ENCODE peak calls at places on chromosomes 2 and 18, in five cellular contexts. One of them, this sample, is unnamed.

GRCh38 chr2:23801396-23801795 is 125.5 kb downstream of the ATAD2B start:
- DNase-seq in aorta: no peak
- DNase-seq in gastrocnemius medialis: no peak
- DNase-seq in coronary artery: no peak
- DNase-seq in choroid plexus epithelial cell: peak
- DNase-seq in this sample: peak

GRCh38 chr2:237627463-237628321 is at the start of gene LRRFIP1:
- DNase-seq in aorta: no peak
- DNase-seq in gastrocnemius medialis: peak
- DNase-seq in choroid plexus epithelial cell: no peak
- DNase-seq in coronary artery: no peak
- DNase-seq in this sample: no peak

GRCh38 chr2:204264746-204265145 is 280.5 kb upstream of the PARD3B start:
- DNase-seq in gastrocnemius medialis: no peak
- DNase-seq in aorta: no peak
- DNase-seq in choroid plexus epithelial cell: no peak
- DNase-seq in coronary artery: no peak
- DNase-seq in this sample: no peak

GRCh38 chr2:75406138-75406537 is 154.6 kb downstream of the EVA1A start:
- DNase-seq in choroid plexus epithelial cell: no peak
- DNase-seq in coronary artery: no peak
- DNase-seq in aorta: no peak
- DNase-seq in gastrocnemius medialis: no peak
- DNase-seq in this sample: no peak

GRCh38 chr2:146119586-146119985 is 1599.7 kb upstream of the ZEB2 start:
- DNase-seq in gastrocnemius medialis: no peak
- DNase-seq in choroid plexus epithelial cell: no peak
- DNase-seq in coronary artery: no peak
- DNase-seq in aorta: no peak
- DNase-seq in this sample: no peak

GRCh38 chr2:133390151-133390550 is 178.1 kb downstream of the NCKAP5 start:
- DNase-seq in gastrocnemius medialis: no peak
- DNase-seq in coronary artery: no peak
- DNase-seq in aorta: no peak
- DNase-seq in choroid plexus epithelial cell: peak
- DNase-seq in this sample: peak

GRCh38 chr18:68623342-68623741 is 91.6 kb downstream of the TMX3 start:
- DNase-seq in gastrocnemius medialis: no peak
- DNase-seq in aorta: peak
- DNase-seq in coronary artery: no peak
- DNase-seq in choroid plexus epithelial cell: peak
- DNase-seq in this sample: peak

GRCh38 chr2:222594679-222595078 is 61.2 kb downstream of the FARSB start:
- DNase-seq in choroid plexus epithelial cell: peak
- DNase-seq in gastrocnemius medialis: no peak
- DNase-seq in aorta: no peak
- DNase-seq in coronary artery: no peak
- DNase-seq in this sample: peak

GRCh38 chr2:128423788-128424165 is 105.1 kb upstream of the HS6ST1 start:
- DNase-seq in aorta: no peak
- DNase-seq in coronary artery: peak
- DNase-seq in choroid plexus epithelial cell: no peak
- DNase-seq in gastrocnemius medialis: no peak
- DNase-seq in this sample: no peak

GRCh38 chr2:204655101-204655500 is 109.8 kb downstream of the PARD3B start:
- DNase-seq in choroid plexus epithelial cell: peak
- DNase-seq in coronary artery: no peak
- DNase-seq in aorta: no peak
- DNase-seq in gastrocnemius medialis: no peak
- DNase-seq in this sample: peak

GRCh38 chr2:152411154-152411553 is 76.2 kb downstream of the FMNL2 start:
- DNase-seq in coronary artery: no peak
- DNase-seq in gastrocnemius medialis: no peak
- DNase-seq in aorta: no peak
- DNase-seq in choroid plexus epithelial cell: peak
- DNase-seq in this sample: no peak

GRCh38 chr2:21161122-21161521 is 37.4 kb downstream of the TDRD15 start:
- DNase-seq in aorta: no peak
- DNase-seq in coronary artery: no peak
- DNase-seq in choroid plexus epithelial cell: no peak
- DNase-seq in gastrocnemius medialis: no peak
- DNase-seq in this sample: no peak

GRCh38 chr2:23662941-23663729 is 263.8 kb downstream of the ATAD2B start:
- DNase-seq in coronary artery: no peak
- DNase-seq in choroid plexus epithelial cell: no peak
- DNase-seq in aorta: peak
- DNase-seq in gastrocnemius medialis: no peak
- DNase-seq in this sample: no peak

GRCh38 chr2:8023241-8023640 is 658.6 kb upstream of the ID2 start:
- DNase-seq in aorta: no peak
- DNase-seq in choroid plexus epithelial cell: no peak
- DNase-seq in coronary artery: no peak
- DNase-seq in gastrocnemius medialis: no peak
- DNase-seq in this sample: no peak

GRCh38 chr2:63755980-63756379 is 85.7 kb upstream of the UGP2 start:
- DNase-seq in aorta: no peak
- DNase-seq in gastrocnemius medialis: no peak
- DNase-seq in choroid plexus epithelial cell: peak
- DNase-seq in coronary artery: no peak
- DNase-seq in this sample: peak

GRCh38 chr2:65370387-65371093 is 61.9 kb downstream of the SPRED2 start:
- DNase-seq in aorta: no peak
- DNase-seq in choroid plexus epithelial cell: no peak
- DNase-seq in gastrocnemius medialis: no peak
- DNase-seq in coronary artery: no peak
- DNase-seq in this sample: peak

GRCh38 chr2:76478636-76479035 is 767.9 kb upstream of the GCFC2 start:
- DNase-seq in coronary artery: no peak
- DNase-seq in gastrocnemius medialis: no peak
- DNase-seq in aorta: no peak
- DNase-seq in choroid plexus epithelial cell: no peak
- DNase-seq in this sample: no peak

GRCh38 chr18:70332694-70333093 is 43.8 kb downstream of the SOCS6 start:
- DNase-seq in gastrocnemius medialis: no peak
- DNase-seq in coronary artery: no peak
- DNase-seq in choroid plexus epithelial cell: peak
- DNase-seq in aorta: no peak
- DNase-seq in this sample: peak

GRCh38 chr2:234463626-234464290 is 33.1 kb downstream of the ARL4C start:
- DNase-seq in gastrocnemius medialis: no peak
- DNase-seq in coronary artery: no peak
- DNase-seq in choroid plexus epithelial cell: no peak
- DNase-seq in aorta: no peak
- DNase-seq in this sample: no peak

GRCh38 chr18:55998071-55998522 is 410.1 kb upstream of the TCF4 start:
- DNase-seq in aorta: no peak
- DNase-seq in gastrocnemius medialis: no peak
- DNase-seq in coronary artery: no peak
- DNase-seq in choroid plexus epithelial cell: peak
- DNase-seq in this sample: peak

GRCh38 chr2:129078548-129078947 is 759.9 kb upstream of the HS6ST1 start:
- DNase-seq in coronary artery: no peak
- DNase-seq in gastrocnemius medialis: no peak
- DNase-seq in aorta: no peak
- DNase-seq in choroid plexus epithelial cell: no peak
- DNase-seq in this sample: no peak

GRCh38 chr2:224929512-224929911 is 112.8 kb downstream of the DOCK10 start:
- DNase-seq in coronary artery: no peak
- DNase-seq in gastrocnemius medialis: no peak
- DNase-seq in choroid plexus epithelial cell: no peak
- DNase-seq in aorta: no peak
- DNase-seq in this sample: no peak

GRCh38 chr2:37827911-37828411 is 97.1 kb upstream of the RMDN2 start:
- DNase-seq in aorta: no peak
- DNase-seq in coronary artery: no peak
- DNase-seq in gastrocnemius medialis: no peak
- DNase-seq in choroid plexus epithelial cell: peak
- DNase-seq in this sample: peak

GRCh38 chr2:235333076-235333475 is 160.8 kb upstream of the AGAP1 start:
- DNase-seq in coronary artery: no peak
- DNase-seq in aorta: no peak
- DNase-seq in choroid plexus epithelial cell: no peak
- DNase-seq in gastrocnemius medialis: no peak
- DNase-seq in this sample: no peak

GRCh38 chr18:6009751-6010150 is 114.4 kb upstream of the TMEM200C start:
- DNase-seq in gastrocnemius medialis: no peak
- DNase-seq in coronary artery: no peak
- DNase-seq in choroid plexus epithelial cell: peak
- DNase-seq in aorta: no peak
- DNase-seq in this sample: peak

GRCh38 chr18:35127201-35127600 is 86.0 kb downstream of the MAPRE2 start:
- DNase-seq in choroid plexus epithelial cell: peak
- DNase-seq in gastrocnemius medialis: no peak
- DNase-seq in coronary artery: no peak
- DNase-seq in aorta: no peak
- DNase-seq in this sample: no peak

GRCh38 chr2:200383380-200384110 is 77.1 kb downstream of the SPATS2L start:
- DNase-seq in coronary artery: no peak
- DNase-seq in aorta: no peak
- DNase-seq in choroid plexus epithelial cell: peak
- DNase-seq in gastrocnemius medialis: no peak
- DNase-seq in this sample: peak

GRCh38 chr2:28327963-28328922 is 64.4 kb upstream of the FOSL2 start:
- DNase-seq in choroid plexus epithelial cell: no peak
- DNase-seq in coronary artery: peak
- DNase-seq in aorta: no peak
- DNase-seq in gastrocnemius medialis: no peak
- DNase-seq in this sample: peak

DNA sequence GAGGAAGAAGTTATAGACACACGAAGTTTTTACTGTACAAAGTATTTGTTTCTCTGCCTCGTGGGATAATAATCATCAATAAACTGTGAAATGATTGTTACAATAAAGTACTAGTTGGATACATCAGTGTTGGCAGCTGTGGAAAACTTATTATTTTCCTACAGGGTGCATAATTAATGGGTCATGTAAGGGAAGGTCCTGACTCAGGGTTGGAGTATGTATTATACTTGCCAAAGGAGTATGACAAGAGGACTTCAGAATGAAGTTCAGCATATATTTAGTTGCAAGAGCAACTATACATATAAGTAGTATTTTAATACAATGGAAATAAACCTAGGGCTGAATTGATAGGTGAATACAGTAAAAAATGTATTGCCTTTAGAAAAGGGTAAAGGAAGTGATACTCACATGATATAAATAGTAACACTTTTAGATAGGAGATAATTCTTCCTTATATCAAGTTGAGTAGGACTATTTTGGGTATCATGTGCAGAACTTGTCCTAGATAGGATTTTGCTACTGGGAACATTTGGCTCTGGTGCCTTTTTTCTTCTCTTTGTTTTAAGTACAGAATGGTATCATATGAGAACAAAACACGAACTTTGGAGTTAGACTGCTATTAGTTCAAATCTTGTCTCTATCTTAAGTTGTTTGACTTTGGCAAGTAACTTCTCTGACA is 79.1 kb downstream of the PLCL1 start:
- DNase-seq in coronary artery: no peak
- DNase-seq in choroid plexus epithelial cell: no peak
- DNase-seq in gastrocnemius medialis: no peak
- DNase-seq in aorta: no peak
- DNase-seq in this sample: peak
- H3K4me3 ChIP-seq in coronary artery: no peak
- H3K4me3 ChIP-seq in choroid plexus epithelial cell: no peak
- H3K4me3 ChIP-seq in gastrocnemius medialis: no peak
- H3K4me3 ChIP-seq in aorta: no peak
- H3K4me3 ChIP-seq in this sample: no peak

GRCh38 chr2:27285481-27285880 is 3.3 kb downstream of the TRIM54 start:
- DNase-seq in choroid plexus epithelial cell: no peak
- DNase-seq in coronary artery: no peak
- DNase-seq in aorta: no peak
- DNase-seq in gastrocnemius medialis: no peak
- DNase-seq in this sample: no peak

GRCh38 chr2:27294928-27295327 is 12.7 kb downstream of the TRIM54 start:
- DNase-seq in gastrocnemius medialis: no peak
- DNase-seq in coronary artery: no peak
- DNase-seq in choroid plexus epithelial cell: no peak
- DNase-seq in aorta: no peak
- DNase-seq in this sample: no peak

GRCh38 chr2:27291865-27292264 is 9.6 kb downstream of the TRIM54 start:
- DNase-seq in coronary artery: no peak
- DNase-seq in aorta: no peak
- DNase-seq in gastrocnemius medialis: no peak
- DNase-seq in choroid plexus epithelial cell: no peak
- DNase-seq in this sample: no peak

GRCh38 chr2:27288610-27289009 is 6.4 kb downstream of the TRIM54 start:
- DNase-seq in gastrocnemius medialis: no peak
- DNase-seq in aorta: no peak
- DNase-seq in choroid plexus epithelial cell: no peak
- DNase-seq in coronary artery: no peak
- DNase-seq in this sample: no peak

GRCh38 chr2:27290571-27290970 is 8.3 kb downstream of the TRIM54 start:
- DNase-seq in aorta: no peak
- DNase-seq in gastrocnemius medialis: no peak
- DNase-seq in coronary artery: no peak
- DNase-seq in choroid plexus epithelial cell: no peak
- DNase-seq in this sample: no peak
- H3K4me3 ChIP-seq in aorta: no peak
- H3K4me3 ChIP-seq in gastrocnemius medialis: peak
- H3K4me3 ChIP-seq in coronary artery: no peak
- H3K4me3 ChIP-seq in choroid plexus epithelial cell: no peak
- H3K4me3 ChIP-seq in this sample: no peak

DNA sequence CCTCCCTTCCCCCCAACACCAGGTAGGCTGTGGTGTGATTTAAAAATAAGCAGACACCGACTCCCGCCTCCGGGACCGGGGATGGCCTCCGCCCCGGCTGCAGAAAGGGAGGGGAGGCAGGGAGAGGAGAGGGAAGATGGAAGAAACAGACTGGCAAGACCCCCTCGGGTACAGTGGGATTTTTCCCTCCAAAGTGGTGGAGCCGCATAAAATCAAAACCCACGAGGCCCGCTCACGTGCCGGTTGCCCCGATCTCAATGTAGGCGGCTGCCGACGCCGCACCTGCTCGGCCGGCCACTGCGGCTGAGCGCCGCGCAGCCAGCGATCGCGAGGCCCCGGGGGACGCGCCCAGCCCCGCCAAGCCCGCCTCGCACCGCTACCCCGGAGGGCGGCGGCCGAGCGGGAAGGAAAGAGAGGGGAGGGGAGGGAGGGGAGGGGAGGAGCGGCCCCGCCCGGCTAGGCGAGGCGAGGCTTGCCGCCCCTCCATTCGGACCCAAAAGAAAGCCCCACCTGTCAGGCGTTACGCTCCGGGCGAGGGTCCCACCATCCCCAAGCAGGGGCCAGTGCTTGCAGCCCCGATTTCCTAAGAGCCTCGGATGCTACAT is 804 bp downstream of the ADD2 start:
- DNase-seq in aorta: no peak
- DNase-seq in coronary artery: no peak
- DNase-seq in gastrocnemius medialis: no peak
- DNase-seq in choroid plexus epithelial cell: no peak
- DNase-seq in this sample: no peak
- H3K4me3 ChIP-seq in aorta: no peak
- H3K4me3 ChIP-seq in coronary artery: peak
- H3K4me3 ChIP-seq in gastrocnemius medialis: peak
- H3K4me3 ChIP-seq in choroid plexus epithelial cell: no peak
- H3K4me3 ChIP-seq in this sample: no peak

DNA sequence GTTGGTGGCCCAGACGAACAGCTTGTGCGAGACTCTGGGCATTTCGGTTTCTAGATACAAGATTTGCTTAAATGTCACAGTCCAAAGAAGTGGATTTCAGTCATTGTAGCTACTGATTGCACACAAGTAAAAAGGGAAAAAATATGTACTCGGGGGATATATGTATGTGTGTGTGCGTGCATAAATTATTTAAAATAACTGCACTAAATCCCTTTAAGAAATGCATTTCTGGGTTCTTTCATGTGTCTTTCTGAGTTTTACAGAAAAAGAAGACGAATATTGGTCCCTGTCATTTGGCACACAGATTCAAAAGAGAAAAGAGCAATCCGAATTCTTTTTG is 2.1 kb upstream of the EPHA4 start:
- DNase-seq in choroid plexus epithelial cell: no peak
- DNase-seq in gastrocnemius medialis: no peak
- DNase-seq in coronary artery: no peak
- DNase-seq in aorta: no peak
- DNase-seq in this sample: no peak
- H3K4me3 ChIP-seq in choroid plexus epithelial cell: peak
- H3K4me3 ChIP-seq in gastrocnemius medialis: peak
- H3K4me3 ChIP-seq in coronary artery: peak
- H3K4me3 ChIP-seq in aorta: peak
- H3K4me3 ChIP-seq in this sample: peak

This sample was measured in foreskin fibroblast.